ENCODE peak calls at places on chromosome 1, in four cellular contexts. One of them, this sample, is unnamed.

GRCh38 chr1:8033322-8033721 is 7.2 kb upstream of the ERRFI1 start:
- DNase-seq in EH: no peak
- DNase-seq in left lung: no peak
- DNase-seq in mammary epithelial cell: no peak
- DNase-seq in this sample: no peak

GRCh38 chr1:230977781-230978490 is 725 bp downstream of the TTC13 start:
- DNase-seq in left lung: peak; percentile 87
- DNase-seq in EH: peak; percentile 32
- DNase-seq in mammary epithelial cell: peak; percentile 24
- DNase-seq in this sample: peak; percentile 74

GRCh38 chr1:94115900-94116436 is 5.0 kb downstream of the ABCA4 start:
- DNase-seq in left lung: no peak
- DNase-seq in EH: peak; percentile 75
- DNase-seq in mammary epithelial cell: no peak
- DNase-seq in this sample: peak; percentile 15

GRCh38 chr1:154990276-154990675 is 3.1 kb upstream of the LENEP start:
- DNase-seq in EH: no peak
- DNase-seq in left lung: no peak
- DNase-seq in mammary epithelial cell: no peak
- DNase-seq in this sample: no peak

GRCh38 chr1:228370941-228371740 is 35.5 kb downstream of the TRIM11 start:
- DNase-seq in EH: no peak
- DNase-seq in mammary epithelial cell: no peak
- DNase-seq in left lung: peak; percentile 77
- DNase-seq in this sample: peak; percentile 66

GRCh38 chr1:185733818-185734709 is at the start of gene HMCN1:
- DNase-seq in left lung: peak; percentile 85
- DNase-seq in mammary epithelial cell: peak; percentile 62
- DNase-seq in EH: peak; percentile 86
- DNase-seq in this sample: peak; percentile 86

GRCh38 chr1:2229032-2229920 is 1.2 kb downstream of the SKI start:
- DNase-seq in mammary epithelial cell: peak; percentile 53
- DNase-seq in EH: peak; percentile 60
- DNase-seq in left lung: peak; percentile 92
- DNase-seq in this sample: peak; percentile 82

GRCh38 chr1:226409392-226409791 is 1.5 kb upstream of the PARP1 start:
- DNase-seq in mammary epithelial cell: no peak
- DNase-seq in EH: no peak
- DNase-seq in left lung: no peak
- DNase-seq in this sample: no peak

GRCh38 chr1:33420870-33421775 is 9.8 kb downstream of the PHC2 start:
- DNase-seq in EH: peak; percentile 84
- DNase-seq in mammary epithelial cell: no peak
- DNase-seq in left lung: no peak
- DNase-seq in this sample: no peak

GRCh38 chr1:114083186-114083585 is 70.5 kb downstream of the SYT6 start:
- DNase-seq in mammary epithelial cell: peak; percentile 83
- DNase-seq in left lung: no peak
- DNase-seq in EH: no peak
- DNase-seq in this sample: no peak

GRCh38 chr1:204684551-204685235 is 845 bp downstream of the LRRN2 start:
- DNase-seq in EH: no peak
- DNase-seq in mammary epithelial cell: no peak
- DNase-seq in left lung: no peak
- DNase-seq in this sample: peak; percentile 88

GRCh38 chr1:208203848-208204609 is 40.2 kb downstream of the PLXNA2 start:
- DNase-seq in mammary epithelial cell: no peak
- DNase-seq in left lung: no peak
- DNase-seq in EH: peak; percentile 75
- DNase-seq in this sample: no peak

GRCh38 chr1:222592171-222592570 is 2.4 kb upstream of the TAF1A start:
- DNase-seq in EH: peak; percentile 47
- DNase-seq in left lung: no peak
- DNase-seq in mammary epithelial cell: peak; percentile 36
- DNase-seq in this sample: no peak

GRCh38 chr1:93814059-93814794 is 64.8 kb downstream of the DNTTIP2 start:
- DNase-seq in left lung: no peak
- DNase-seq in mammary epithelial cell: peak; percentile 78
- DNase-seq in EH: peak; percentile 84
- DNase-seq in this sample: peak; percentile 47

GRCh38 chr1:63116016-63116415 is 206.4 kb upstream of the FOXD3 start:
- DNase-seq in EH: no peak
- DNase-seq in mammary epithelial cell: peak; percentile 28
- DNase-seq in left lung: no peak
- DNase-seq in this sample: no peak

GRCh38 chr1:29628190-29628589 is 391.9 kb downstream of the PTPRU start:
- DNase-seq in EH: no peak
- DNase-seq in mammary epithelial cell: no peak
- DNase-seq in left lung: no peak
- DNase-seq in this sample: no peak

GRCh38 chr1:6365047-6365446 is 28.5 kb downstream of the ACOT7 start:
- DNase-seq in left lung: no peak
- DNase-seq in EH: no peak
- DNase-seq in mammary epithelial cell: no peak
- DNase-seq in this sample: no peak

GRCh38 chr1:54407957-54408700 is 1.9 kb upstream of the SSBP3 start:
- DNase-seq in left lung: no peak
- DNase-seq in mammary epithelial cell: peak; percentile 90
- DNase-seq in EH: peak; percentile 94
- DNase-seq in this sample: peak; percentile 51

GRCh38 chr1:108595510-108595909 is 35.6 kb downstream of the EEIG2 start:
- DNase-seq in left lung: no peak
- DNase-seq in mammary epithelial cell: no peak
- DNase-seq in EH: peak; percentile 44
- DNase-seq in this sample: no peak

This sample was measured in H7.